ENCODE peak calls at places on chromosomes 7 and 10, in eight cellular contexts. C, J, I, P, A, L, S and G are unnamed samples.

GRCh38 chr10:102796407-102797176 is 40.6 kb downstream of the CYP17A1 start:
- DNase-seq in C (no peak), J (peak; percentile 50), I (peak; percentile 73), P (peak; percentile 74), A (peak; percentile 96), L (no peak), S (no peak), G (peak; percentile 30)

GRCh38 chr10:60387531-60387930 is 2.1 kb downstream of the ANK3 start:
- DNase-seq in C (no peak), J (no peak), I (no peak), P (no peak), A (no peak), L (no peak), S (no peak), G (peak; percentile 81)

GRCh38 chr10:62109532-62110293 is 158.9 kb downstream of the RTKN2 start:
- DNase-seq in C (no peak), J (no peak), I (peak; percentile 89), P (no peak), A (no peak), L (no peak), S (no peak), G (no peak)

GRCh38 chr10:72665925-72666324 is 26.0 kb upstream of the MCU start:
- DNase-seq in C (no peak), J (no peak), I (no peak), P (no peak), A (no peak), L (no peak), S (no peak), G (no peak)

GRCh38 chr10:61286695-61287094 is 166.5 kb downstream of the TMEM26 start:
- DNase-seq in C (no peak), J (no peak), I (peak; percentile 39), P (no peak), A (no peak), L (no peak), S (no peak), G (no peak)

GRCh38 chr7:103113164-103113563 is 35.7 kb downstream of the NAPEPLD start:
- DNase-seq in C (no peak), J (peak; percentile 77), I (no peak), P (no peak), A (no peak), L (peak; percentile 60), S (no peak), G (no peak)

GRCh38 chr7:77587276-77587675 is 50.2 kb downstream of the PTPN12 start:
- DNase-seq in C (no peak), J (no peak), I (no peak), P (no peak), A (no peak), L (no peak), S (no peak), G (no peak)

GRCh38 chr10:356452-356851 is 221.2 kb downstream of the ZMYND11 start:
- DNase-seq in C (no peak), J (no peak), I (peak; percentile 21), P (no peak), A (no peak), L (no peak), S (no peak), G (no peak)

GRCh38 chr7:125074141-125074540 is 144.5 kb upstream of the POT1 start:
- DNase-seq in C (no peak), J (no peak), I (no peak), P (no peak), A (no peak), L (no peak), S (no peak), G (no peak)

GRCh38 chr10:27646194-27646593 is 99.4 kb downstream of the MKX start:
- DNase-seq in C (no peak), J (no peak), I (no peak), P (no peak), A (no peak), L (no peak), S (no peak), G (no peak)

GRCh38 chr7:158824028-158824427 is 5.3 kb downstream of the ESYT2 start:
- DNase-seq in C (no peak), J (peak; percentile 55), I (peak; percentile 19), P (no peak), A (no peak), L (no peak), S (no peak), G (no peak)

GRCh38 chr7:149620961-149621360 is 123.4 kb upstream of the ZNF746 start:
- DNase-seq in C (no peak), J (no peak), I (no peak), P (no peak), A (no peak), L (no peak), S (no peak), G (no peak)

GRCh38 chr10:43140414-43140813 is 2.2 kb downstream of the CSGALNACT2 start:
- DNase-seq in C (no peak), J (peak; percentile 78), I (peak; percentile 51), P (no peak), A (no peak), L (no peak), S (no peak), G (no peak)

GRCh38 chr10:97065686-97066679 is 119.8 kb downstream of the SLIT1 start:
- DNase-seq in C (no peak), J (no peak), I (no peak), P (no peak), A (no peak), L (no peak), S (no peak), G (no peak)

GRCh38 chr10:124292911-124293640 is 125.6 kb downstream of the OAT start:
- DNase-seq in C (no peak), J (peak; percentile 44), I (no peak), P (no peak), A (no peak), L (no peak), S (no peak), G (no peak)

GRCh38 chr7:77537595-77538185 is 595 bp downstream of the PTPN12 start:
- DNase-seq in C (peak; percentile 68), J (peak; percentile 17), I (peak; percentile 34), P (no peak), A (no peak), L (no peak), S (peak; percentile 50), G (no peak)

GRCh38 chr10:132570771-132571564 is 33.4 kb downstream of the INPP5A start:
- DNase-seq in C (no peak), J (no peak), I (peak; percentile 76), P (peak; percentile 66), A (no peak), L (no peak), S (no peak), G (no peak)

GRCh38 chr7:27153526-27153925 is 1.1 kb upstream of the HOXA3 start:
- DNase-seq in C (peak; percentile 33), J (no peak), I (no peak), P (peak; percentile 33), A (no peak), L (no peak), S (no peak), G (no peak)
- TF ChIP-seq CTCF in C (no peak), J (no peak), I (no peak), P (no peak), A (no peak), L (no peak), S (no peak), G (no peak)

DNA sequence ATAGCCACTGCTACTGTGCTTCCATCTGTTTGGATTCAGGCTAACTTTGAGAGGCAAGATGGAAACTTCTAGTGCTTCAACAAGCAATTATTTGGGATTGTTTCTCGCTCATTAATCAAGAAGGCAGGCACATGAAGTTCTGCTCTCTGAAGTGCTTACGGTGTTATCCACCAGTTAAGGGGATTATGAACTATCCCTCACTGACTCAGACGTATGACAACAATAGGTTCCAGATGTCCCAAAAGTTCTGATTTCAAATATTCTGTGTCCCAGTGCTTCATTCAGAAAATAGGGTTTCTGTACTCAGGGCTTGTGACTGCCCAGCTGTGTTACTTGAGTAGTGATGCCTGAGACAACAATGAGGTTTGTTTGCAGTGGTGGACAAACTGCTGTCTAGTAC is 81.0 kb downstream of the HACD1 start:
- DNase-seq in C (no peak), J (no peak), I (no peak), P (no peak), A (no peak), L (no peak), S (no peak), G (no peak)
- TF ChIP-seq CTCF in C (no peak), J (no peak), I (no peak), P (no peak), A (no peak), L (no peak), S (no peak), G (no peak)

GRCh38 chr10:79066460-79067240 is 2.1 kb upstream of the ZMIZ1 start:
- DNase-seq in C (no peak), J (no peak), I (no peak), P (peak; percentile 61), A (peak; percentile 86), L (no peak), S (peak; percentile 20), G (no peak)
- TF ChIP-seq CTCF in C (no peak), J (peak; percentile 55), I (peak; percentile 50), P (no peak), A (no peak), L (peak; percentile 44), S (peak; percentile 40), G (peak; percentile 56)

GRCh38 chr7:66352071-66352470 is 146.9 kb downstream of the TPST1 start:
- DNase-seq in C (no peak), J (peak; percentile 43), I (no peak), P (no peak), A (no peak), L (no peak), S (no peak), G (no peak)

GRCh38 chr7:66357062-66357461 is 151.9 kb downstream of the TPST1 start:
- DNase-seq in C (no peak), J (no peak), I (no peak), P (no peak), A (no peak), L (no peak), S (no peak), G (no peak)

GRCh38 chr7:66355762-66356161 is 150.6 kb downstream of the TPST1 start:
- DNase-seq in C (no peak), J (no peak), I (no peak), P (no peak), A (no peak), L (no peak), S (no peak), G (no peak)

GRCh38 chr7:66356277-66356721 is 151.2 kb downstream of the TPST1 start:
- DNase-seq in C (no peak), J (no peak), I (no peak), P (peak; percentile 56), A (no peak), L (peak; percentile 39), S (no peak), G (no peak)

DNA sequence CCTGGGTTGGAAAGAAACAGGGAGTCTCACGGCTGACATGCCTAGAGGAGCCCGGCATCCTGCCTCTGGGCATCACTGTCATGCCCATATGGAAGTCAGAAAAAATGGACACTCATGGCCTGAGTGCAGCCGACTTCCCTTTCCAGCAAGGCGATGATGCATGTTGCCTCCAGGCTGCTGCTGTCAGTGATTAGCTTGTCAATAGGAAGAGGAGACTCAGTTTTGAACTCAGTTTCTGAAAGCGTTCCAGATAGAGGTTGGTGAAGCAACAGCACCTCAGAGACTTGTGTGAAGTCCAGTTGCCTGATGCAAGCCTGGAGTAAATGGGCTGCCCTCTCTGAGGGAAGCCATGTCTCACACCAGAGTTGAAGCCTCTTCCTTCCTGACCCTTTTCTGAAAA is 148.4 kb downstream of the TPST1 start:
- DNase-seq in C (no peak), J (no peak), I (no peak), P (no peak), A (no peak), L (no peak), S (no peak), G (no peak)
- TF ChIP-seq CTCF in C (no peak), J (no peak), I (no peak), P (no peak), A (no peak), L (no peak), S (no peak), G (no peak)